ENCODE peak calls at places on chromosome 12, in ten cellular contexts. A is neural progenitor cell, F is RWPE1, H is choroid plexus epithelial cell, V is left lung, I is AG09309, P is HFFc6, T is tibial nerve, Z is esophagus squamous epithelium, S is brain microvascular endothelial cell. Q is an unnamed sample.
A peak's percentile ranks its signal among the peaks of the same experiment; 100 is the strongest.

GRCh38 chr12:89507015-89507824 is 17.4 kb downstream of the GALNT4 start:
- DNase-seq in A (peak; percentile 10), F (no peak), H (no peak), V (no peak), I (no peak), P (no peak), T (no peak), Z (no peak), S (no peak), Q (no peak)

GRCh38 chr12:25970916-25971674 is 12.6 kb downstream of the RASSF8 start:
- DNase-seq in A (no peak), F (no peak), H (peak; percentile 31), V (no peak), I (no peak), P (no peak), T (peak; percentile 58), Z (no peak), S (no peak), Q (no peak)

GRCh38 chr12:89307665-89308253 is 44.5 kb downstream of the DUSP6 start:
- DNase-seq in A (no peak), F (no peak), H (no peak), V (no peak), I (no peak), P (no peak), T (no peak), Z (no peak), S (no peak), Q (no peak)

GRCh38 chr12:22670762-22671161 is 45.8 kb downstream of the ETNK1 start:
- DNase-seq in A (no peak), F (no peak), H (peak; percentile 50), V (no peak), I (no peak), P (no peak), T (no peak), Z (no peak), S (no peak), Q (no peak)

GRCh38 chr12:118436986-118437385 is 60.6 kb downstream of the SUDS3 start:
- DNase-seq in A (no peak), F (no peak), H (peak; percentile 21), V (no peak), I (peak; percentile 23), P (peak; percentile 86), T (no peak), Z (no peak), S (peak; percentile 64), Q (no peak)

GRCh38 chr12:122979908-122980191 is 631 bp upstream of the ARL6IP4 start:
- DNase-seq in A (peak; percentile 34), F (no peak), H (peak; percentile 21), V (no peak), I (no peak), P (no peak), T (no peak), Z (no peak), S (no peak), Q (no peak)

GRCh38 chr12:132623072-132623869 is 4.7 kb downstream of the P2RX2 start:
- DNase-seq in A (no peak), F (no peak), H (no peak), V (no peak), I (no peak), P (no peak), T (no peak), Z (no peak), S (no peak), Q (no peak)

GRCh38 chr12:93157279-93157678 is 220.4 kb upstream of the NUDT4 start:
- DNase-seq in A (no peak), F (no peak), H (no peak), V (no peak), I (no peak), P (no peak), T (no peak), Z (no peak), S (no peak), Q (no peak)

GRCh38 chr12:12582895-12583303 is 20.2 kb upstream of the DUSP16 start:
- DNase-seq in A (no peak), F (no peak), H (peak; percentile 39), V (no peak), I (peak; percentile 33), P (peak; percentile 19), T (no peak), Z (no peak), S (peak; percentile 53), Q (peak; percentile 72)

GRCh38 chr12:76738824-76739579 is 24.9 kb upstream of the ZDHHC17 start:
- DNase-seq in A (no peak), F (no peak), H (no peak), V (no peak), I (no peak), P (no peak), T (no peak), Z (no peak), S (no peak), Q (no peak)

GRCh38 chr12:52395761-52396434 is 10.2 kb downstream of the KRT82 start:
- DNase-seq in A (peak; percentile 54), F (peak; percentile 55), H (peak; percentile 36), V (peak; percentile 27), I (no peak), P (no peak), T (peak; percentile 53), Z (no peak), S (no peak), Q (no peak)
- TF ChIP-seq CTCF in A (peak; percentile 55), F (no peak), H (peak; percentile 47), V (peak; percentile 11), I (peak; percentile 12), P (peak; percentile 70), T (no peak), Z (peak; percentile 68), S (peak; percentile 55), Q (no peak)

GRCh38 chr12:128956755-128957154 is 103.5 kb downstream of the GLT1D1 start:
- DNase-seq in A (no peak), F (no peak), H (no peak), V (no peak), I (no peak), P (no peak), T (no peak), Z (no peak), S (no peak), Q (no peak)

GRCh38 chr12:128947199-128947598 is 93.9 kb downstream of the GLT1D1 start:
- DNase-seq in A (peak; percentile 26), F (no peak), H (no peak), V (no peak), I (no peak), P (no peak), T (no peak), Z (no peak), S (no peak), Q (no peak)

DNA sequence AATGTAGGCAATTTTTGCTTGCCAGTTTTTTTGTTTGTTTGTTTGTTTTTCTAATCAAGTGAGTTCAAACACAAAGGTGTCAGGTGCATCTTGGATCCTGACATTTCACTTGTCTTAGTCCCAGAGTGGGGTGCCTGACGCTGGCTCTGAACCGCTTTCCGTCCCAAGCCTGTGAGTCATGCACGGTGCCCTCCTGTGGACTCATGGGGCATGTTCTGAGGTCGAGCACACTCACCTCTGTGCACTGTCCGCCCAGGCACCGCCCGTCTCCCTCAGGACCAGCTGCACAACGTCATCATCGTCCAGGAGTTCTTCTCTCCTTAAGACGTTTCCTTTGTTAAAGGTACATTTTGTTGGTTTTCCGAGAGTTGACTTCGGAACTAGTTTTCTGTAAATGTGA is 98.2 kb downstream of the GLT1D1 start:
- DNase-seq in A (no peak), F (no peak), H (no peak), V (no peak), I (no peak), P (no peak), T (no peak), Z (no peak), S (no peak), Q (no peak)
- TF ChIP-seq CTCF in A (peak; percentile 15), F (no peak), H (no peak), V (no peak), I (no peak), P (no peak), T (no peak), Z (no peak), S (no peak), Q (no peak)

GRCh38 chr12:6960291-6961277 is 9.4 kb downstream of the PTPN6 start:
- DNase-seq in A (peak; percentile 33), F (no peak), H (peak; percentile 79), V (no peak), I (no peak), P (peak; percentile 52), T (no peak), Z (no peak), S (peak; percentile 29), Q (peak; percentile 68)
- TF ChIP-seq CTCF in A (peak; percentile 27), F (no peak), H (peak; percentile 62), V (no peak), I (peak; percentile 29), P (peak; percentile 38), T (no peak), Z (no peak), S (peak; percentile 44), Q (peak; percentile 62)

GRCh38 chr12:24630446-24630845 is 318.5 kb downstream of the BCAT1 start:
- DNase-seq in A (peak; percentile 8), F (no peak), H (peak; percentile 50), V (no peak), I (no peak), P (no peak), T (no peak), Z (no peak), S (no peak), Q (no peak)
- TF ChIP-seq CTCF in A (peak; percentile 45), F (no peak), H (peak; percentile 66), V (no peak), I (no peak), P (no peak), T (no peak), Z (no peak), S (peak; percentile 45), Q (no peak)

GRCh38 chr12:85923767-85924331 is 49.8 kb downstream of the NTS start:
- DNase-seq in A (peak; percentile 14), F (peak; percentile 5), H (peak; percentile 66), V (no peak), I (peak; percentile 7), P (peak; percentile 31), T (no peak), Z (no peak), S (no peak), Q (peak; percentile 6)
- TF ChIP-seq CTCF in A (peak; percentile 70), F (peak; percentile 75), H (peak; percentile 67), V (peak; percentile 26), I (peak; percentile 48), P (peak; percentile 88), T (peak; percentile 48), Z (peak; percentile 71), S (peak; percentile 50), Q (no peak)

GRCh38 chr12:19574606-19575005 is 135.3 kb downstream of the AEBP2 start:
- DNase-seq in A (no peak), F (no peak), H (peak; percentile 17), V (no peak), I (no peak), P (no peak), T (no peak), Z (no peak), S (no peak), Q (no peak)
- TF ChIP-seq CTCF in A (no peak), F (no peak), H (peak; percentile 43), V (no peak), I (peak; percentile 8), P (peak; percentile 39), T (no peak), Z (no peak), S (peak; percentile 38), Q (no peak)

GRCh38 chr12:104182144-104182543 is 33.4 kb upstream of the TXNRD1 start:
- DNase-seq in A (no peak), F (no peak), H (peak; percentile 98), V (peak; percentile 47), I (peak; percentile 89), P (peak; percentile 72), T (peak; percentile 82), Z (no peak), S (peak; percentile 82), Q (no peak)
- TF ChIP-seq CTCF in A (no peak), F (no peak), H (peak; percentile 15), V (no peak), I (no peak), P (peak; percentile 16), T (no peak), Z (no peak), S (peak; percentile 24), Q (no peak)

Q was measured in GM13976.